ENCODE peak calls at places on chromosomes 4 and X, in six cellular contexts. One of them, this sample, is unnamed.
A peak's percentile ranks its signal among the peaks of the same experiment; 100 is the strongest.

GRCh38 chrX:47482512-47483309 is at the start of gene ZNF41:
- DNase-seq in sigmoid colon: peak; percentile 86
- DNase-seq in breast epithelium: peak; percentile 61
- DNase-seq in HCT116: peak; percentile 74
- DNase-seq in prostate gland: peak; percentile 65
- DNase-seq in HepG2: peak; percentile 62
- DNase-seq in this sample: peak; percentile 62

GRCh38 chr4:26462874-26463273 is 27.4 kb downstream of the CCKAR start:
- DNase-seq in HepG2: no peak
- DNase-seq in HCT116: no peak
- DNase-seq in breast epithelium: no peak
- DNase-seq in sigmoid colon: no peak
- DNase-seq in prostate gland: no peak
- DNase-seq in this sample: no peak

GRCh38 chr4:8580321-8581093 is at the start of gene GPR78:
- DNase-seq in breast epithelium: no peak
- DNase-seq in HCT116: no peak
- DNase-seq in HepG2: no peak
- DNase-seq in prostate gland: no peak
- DNase-seq in sigmoid colon: peak; percentile 56
- DNase-seq in this sample: no peak

GRCh38 chr4:78079701-78080430 is 22.7 kb downstream of the FRAS1 start:
- DNase-seq in HCT116: no peak
- DNase-seq in HepG2: no peak
- DNase-seq in prostate gland: no peak
- DNase-seq in sigmoid colon: no peak
- DNase-seq in breast epithelium: no peak
- DNase-seq in this sample: no peak

GRCh38 chr4:43394976-43395375 is 502.5 kb downstream of the GRXCR1 start:
- DNase-seq in breast epithelium: no peak
- DNase-seq in prostate gland: no peak
- DNase-seq in HCT116: no peak
- DNase-seq in sigmoid colon: no peak
- DNase-seq in HepG2: no peak
- DNase-seq in this sample: no peak

GRCh38 chr4:15253346-15253745 is 174.5 kb upstream of the C1QTNF7 start:
- DNase-seq in HepG2: no peak
- DNase-seq in breast epithelium: no peak
- DNase-seq in prostate gland: no peak
- DNase-seq in sigmoid colon: no peak
- DNase-seq in HCT116: no peak
- DNase-seq in this sample: no peak

GRCh38 chr4:21134994-21135393 is 434.7 kb downstream of the PACRGL start:
- DNase-seq in breast epithelium: no peak
- DNase-seq in prostate gland: no peak
- DNase-seq in sigmoid colon: no peak
- DNase-seq in HepG2: no peak
- DNase-seq in HCT116: no peak
- DNase-seq in this sample: no peak

GRCh38 chr4:169861592-169861991 is 103.8 kb upstream of the HPF1 start:
- DNase-seq in prostate gland: no peak
- DNase-seq in HepG2: no peak
- DNase-seq in breast epithelium: no peak
- DNase-seq in HCT116: no peak
- DNase-seq in sigmoid colon: no peak
- DNase-seq in this sample: no peak

GRCh38 chr4:166763018-166763417 is 471.3 kb downstream of the SPOCK3 start:
- DNase-seq in prostate gland: no peak
- DNase-seq in breast epithelium: no peak
- DNase-seq in sigmoid colon: no peak
- DNase-seq in HepG2: no peak
- DNase-seq in HCT116: no peak
- DNase-seq in this sample: no peak

GRCh38 chr4:38872620-38873019 is 5.0 kb downstream of the FAM114A1 start:
- DNase-seq in HepG2: peak; percentile 88
- DNase-seq in breast epithelium: no peak
- DNase-seq in prostate gland: peak; percentile 81
- DNase-seq in HCT116: no peak
- DNase-seq in sigmoid colon: no peak
- DNase-seq in this sample: no peak
- TF ChIP-seq POLR2AphosphoS5 in HepG2: no peak
- TF ChIP-seq POLR2AphosphoS5 in breast epithelium: no peak
- TF ChIP-seq POLR2AphosphoS5 in prostate gland: peak; percentile 93
- TF ChIP-seq POLR2AphosphoS5 in HCT116: no peak
- TF ChIP-seq POLR2AphosphoS5 in sigmoid colon: peak; percentile 49
- TF ChIP-seq POLR2AphosphoS5 in this sample: no peak

GRCh38 chrX:69127466-69127865 is 37.8 kb downstream of the PJA1 start:
- DNase-seq in HCT116: no peak
- DNase-seq in breast epithelium: no peak
- DNase-seq in sigmoid colon: no peak
- DNase-seq in prostate gland: no peak
- DNase-seq in HepG2: no peak
- DNase-seq in this sample: no peak

GRCh38 chrX:69130448-69130847 is 34.8 kb downstream of the PJA1 start:
- DNase-seq in prostate gland: no peak
- DNase-seq in HCT116: no peak
- DNase-seq in sigmoid colon: no peak
- DNase-seq in breast epithelium: no peak
- DNase-seq in HepG2: no peak
- DNase-seq in this sample: no peak

GRCh38 chrX:69125094-69125493 is 40.2 kb downstream of the PJA1 start:
- DNase-seq in HCT116: no peak
- DNase-seq in sigmoid colon: no peak
- DNase-seq in HepG2: no peak
- DNase-seq in prostate gland: no peak
- DNase-seq in breast epithelium: no peak
- DNase-seq in this sample: no peak

GRCh38 chrX:69126642-69127041 is 38.6 kb downstream of the PJA1 start:
- DNase-seq in prostate gland: no peak
- DNase-seq in sigmoid colon: no peak
- DNase-seq in HCT116: no peak
- DNase-seq in HepG2: no peak
- DNase-seq in breast epithelium: no peak
- DNase-seq in this sample: no peak

GRCh38 chrX:69128573-69128972 is 36.7 kb downstream of the PJA1 start:
- DNase-seq in HCT116: no peak
- DNase-seq in sigmoid colon: no peak
- DNase-seq in breast epithelium: no peak
- DNase-seq in HepG2: no peak
- DNase-seq in prostate gland: no peak
- DNase-seq in this sample: no peak
- H3K4me3 ChIP-seq in HCT116: no peak overlapping the region
- H3K4me3 ChIP-seq in sigmoid colon: peak overlapping the region; percentile 32
- H3K4me3 ChIP-seq in breast epithelium: peak overlapping the region; percentile 13
- H3K4me3 ChIP-seq in HepG2: no peak overlapping the region
- H3K4me3 ChIP-seq in prostate gland: no peak overlapping the region
- H3K4me3 ChIP-seq in this sample: no peak overlapping the region

GRCh38 chrX:10240918-10241317 is 84.1 kb downstream of the CLCN4 start:
- DNase-seq in HepG2: no peak
- DNase-seq in HCT116: no peak
- DNase-seq in breast epithelium: no peak
- DNase-seq in sigmoid colon: peak; percentile 80
- DNase-seq in prostate gland: no peak
- DNase-seq in this sample: no peak

GRCh38 chrX:10245219-10245618 is 88.4 kb downstream of the CLCN4 start:
- DNase-seq in HCT116: no peak
- DNase-seq in breast epithelium: no peak
- DNase-seq in HepG2: no peak
- DNase-seq in sigmoid colon: no peak
- DNase-seq in prostate gland: no peak
- DNase-seq in this sample: no peak

GRCh38 chrX:10239611-10240064 is 82.9 kb downstream of the CLCN4 start:
- DNase-seq in HCT116: no peak
- DNase-seq in HepG2: no peak
- DNase-seq in sigmoid colon: peak; percentile 68
- DNase-seq in breast epithelium: no peak
- DNase-seq in prostate gland: no peak
- DNase-seq in this sample: no peak

GRCh38 chrX:10243056-10243455 is 86.3 kb downstream of the CLCN4 start:
- DNase-seq in HCT116: no peak
- DNase-seq in sigmoid colon: no peak
- DNase-seq in breast epithelium: no peak
- DNase-seq in prostate gland: no peak
- DNase-seq in HepG2: no peak
- DNase-seq in this sample: no peak

DNA sequence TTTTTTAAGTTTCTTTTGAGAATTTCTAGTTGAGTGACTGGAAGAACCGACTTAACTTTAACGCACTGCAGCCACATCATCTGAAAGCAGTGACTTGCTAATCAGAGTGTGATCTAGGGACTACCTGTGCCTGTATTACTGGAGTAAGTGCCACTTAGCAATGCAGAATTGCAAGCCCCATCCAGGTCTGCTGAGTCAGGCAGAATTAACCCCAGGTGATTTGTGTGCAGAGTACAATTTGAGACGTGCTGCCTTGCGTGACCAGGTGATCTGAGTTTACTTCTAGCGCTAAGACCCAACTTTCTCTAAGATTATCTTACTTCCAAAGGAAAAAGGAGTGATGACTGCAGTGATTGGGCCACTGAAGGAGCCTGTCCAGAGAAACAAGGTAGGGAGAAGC is 85.3 kb downstream of the CLCN4 start:
- DNase-seq in breast epithelium: no peak
- DNase-seq in HepG2: no peak
- DNase-seq in sigmoid colon: no peak
- DNase-seq in HCT116: no peak
- DNase-seq in prostate gland: no peak
- DNase-seq in this sample: no peak
- H3K27me3 ChIP-seq in breast epithelium: peaks cover 34% of the 10 kb centered on the region
- H3K27me3 ChIP-seq in HepG2: no peaks in the 10 kb centered on the region
- H3K27me3 ChIP-seq in sigmoid colon: no peaks in the 10 kb centered on the region
- H3K27me3 ChIP-seq in HCT116: no peaks in the 10 kb centered on the region
- H3K27me3 ChIP-seq in prostate gland: no peaks in the 10 kb centered on the region
- H3K27me3 ChIP-seq in this sample: no peaks in the 10 kb centered on the region

GRCh38 chrX:40175416-40176255 is 77.9 kb upstream of the BCOR start:
- DNase-seq in HCT116: no peak
- DNase-seq in breast epithelium: no peak
- DNase-seq in HepG2: peak; percentile 47
- DNase-seq in sigmoid colon: peak; percentile 89
- DNase-seq in prostate gland: peak; percentile 37
- DNase-seq in this sample: peak; percentile 83
- TF ChIP-seq POLR2AphosphoS5 in HCT116: peak; percentile 49
- TF ChIP-seq POLR2AphosphoS5 in breast epithelium: peak; percentile 38
- TF ChIP-seq POLR2AphosphoS5 in HepG2: peak; percentile 39
- TF ChIP-seq POLR2AphosphoS5 in sigmoid colon: peak; percentile 46
- TF ChIP-seq POLR2AphosphoS5 in prostate gland: no peak
- TF ChIP-seq POLR2AphosphoS5 in this sample: peak; percentile 52

GRCh38 chr4:110900206-110900769 is 277.4 kb upstream of the PITX2 start:
- DNase-seq in HCT116: no peak
- DNase-seq in sigmoid colon: no peak
- DNase-seq in HepG2: no peak
- DNase-seq in prostate gland: no peak
- DNase-seq in breast epithelium: no peak
- DNase-seq in this sample: no peak
- H3K4me3 ChIP-seq in HCT116: no peak overlapping the region
- H3K4me3 ChIP-seq in sigmoid colon: no peak overlapping the region
- H3K4me3 ChIP-seq in HepG2: no peak overlapping the region
- H3K4me3 ChIP-seq in prostate gland: no peak overlapping the region
- H3K4me3 ChIP-seq in breast epithelium: no peak overlapping the region
- H3K4me3 ChIP-seq in this sample: no peak overlapping the region